ENCODE peak calls at places on chromosomes 7 and 10, in nine cellular contexts. I is sigmoid colon, C is body of pancreas, N is K562, O is HCT116, A is A549, Z is spleen, D is prostate gland, K is thyroid gland. V is an unnamed sample.

GRCh38 chr7:91517408-91517807 is 253.2 kb downstream of the FZD1 start:
- DNase-seq in I (no peak), C (no peak), N (no peak), O (no peak), A (no peak), Z (no peak), D (no peak), K (no peak), V (no peak)

GRCh38 chr7:36563706-36564325 is 160.5 kb downstream of the AOAH start:
- DNase-seq in I (no peak), C (no peak), N (no peak), O (no peak), A (no peak), Z (no peak), D (no peak), K (no peak), V (no peak)

GRCh38 chr7:143074141-143074540 is 22.0 kb downstream of the OR6V1 start:
- DNase-seq in I (no peak), C (no peak), N (no peak), O (no peak), A (no peak), Z (no peak), D (no peak), K (no peak), V (no peak)

GRCh38 chr10:60494774-60495173 is 105.1 kb upstream of the ANK3 start:
- DNase-seq in I (no peak), C (no peak), N (no peak), O (no peak), A (no peak), Z (no peak), D (no peak), K (no peak), V (no peak)

GRCh38 chr7:138726288-138726687 is 25.1 kb upstream of the SVOPL start:
- DNase-seq in I (no peak), C (no peak), N (peak), O (no peak), A (peak), Z (no peak), D (no peak), K (no peak), V (no peak)

GRCh38 chr7:70523626-70524351 is 608.2 kb upstream of the GALNT17 start:
- DNase-seq in I (no peak), C (no peak), N (no peak), O (no peak), A (no peak), Z (no peak), D (no peak), K (no peak), V (no peak)

GRCh38 chr7:97506728-97507127 is 225.2 kb upstream of the TAC1 start:
- DNase-seq in I (no peak), C (no peak), N (no peak), O (no peak), A (no peak), Z (no peak), D (no peak), K (no peak), V (no peak)

GRCh38 chr10:131312261-131312801 is 810 bp upstream of the TCERG1L start:
- DNase-seq in I (no peak), C (peak), N (no peak), O (no peak), A (no peak), Z (peak), D (no peak), K (peak), V (no peak)

GRCh38 chr7:55187701-55188491 is 169.1 kb downstream of the EGFR start:
- DNase-seq in I (peak), C (no peak), N (no peak), O (no peak), A (no peak), Z (no peak), D (no peak), K (no peak), V (peak)

GRCh38 chr10:100562806-100563293 is 27.1 kb downstream of the HIF1AN start:
- DNase-seq in I (no peak), C (peak), N (peak), O (no peak), A (peak), Z (no peak), D (no peak), K (no peak), V (no peak)
- TF ChIP-seq CTCF in I (no peak), C (peak), N (peak), O (peak), A (peak), Z (no peak), D (no peak), K (no peak), V (no peak)

DNA sequence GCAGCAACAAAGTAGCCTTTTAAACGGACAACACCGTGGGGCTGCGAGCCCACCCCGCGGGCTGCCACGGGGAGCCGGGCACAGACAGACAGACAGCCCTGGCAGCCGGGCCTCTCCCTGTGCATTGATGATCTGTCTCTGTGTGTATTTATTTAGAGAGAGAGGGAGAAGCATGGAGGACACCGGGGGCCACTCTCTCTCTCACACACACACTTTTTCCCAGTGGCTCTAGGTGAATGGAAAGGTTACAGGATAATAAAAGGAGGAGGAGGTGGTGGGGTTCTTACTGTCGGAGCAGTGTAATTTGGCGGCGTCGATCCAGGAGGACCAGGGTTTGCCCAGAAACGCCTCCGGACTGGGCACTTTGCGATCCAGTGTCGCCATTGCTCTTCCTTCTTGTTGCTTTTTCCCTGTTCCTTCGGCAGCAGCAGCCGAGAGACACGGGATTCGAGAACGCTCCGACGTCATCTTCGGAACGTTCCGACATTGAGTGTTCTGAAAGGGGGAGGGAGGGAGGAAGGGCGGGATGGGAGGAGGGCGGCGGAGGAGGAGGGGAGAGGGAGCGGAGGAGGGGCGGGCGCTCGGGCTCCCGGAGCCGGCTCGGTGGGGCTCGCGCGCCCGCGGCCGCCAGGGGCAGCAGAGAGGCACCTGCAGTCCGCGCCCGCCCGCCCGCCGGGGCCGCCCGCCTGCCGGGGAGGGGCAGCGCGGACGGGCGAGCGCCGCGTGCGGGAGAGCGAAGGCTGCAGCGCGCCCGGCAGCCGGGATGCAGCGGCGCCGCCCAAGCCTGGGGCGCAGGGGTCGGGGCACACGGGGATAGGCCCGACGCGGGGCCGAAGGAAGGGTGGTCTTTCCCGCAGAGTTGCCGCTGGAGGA is at the start of gene ATXN7L1:
- DNase-seq in I (peak), C (peak), N (peak), O (peak), A (peak), Z (peak), D (peak), K (peak), V (peak)
- TF ChIP-seq POLR2A in I (peak), C (peak), N (peak), O (peak), A (peak), Z (no peak), D (peak), K (peak), V (peak)

DNA sequence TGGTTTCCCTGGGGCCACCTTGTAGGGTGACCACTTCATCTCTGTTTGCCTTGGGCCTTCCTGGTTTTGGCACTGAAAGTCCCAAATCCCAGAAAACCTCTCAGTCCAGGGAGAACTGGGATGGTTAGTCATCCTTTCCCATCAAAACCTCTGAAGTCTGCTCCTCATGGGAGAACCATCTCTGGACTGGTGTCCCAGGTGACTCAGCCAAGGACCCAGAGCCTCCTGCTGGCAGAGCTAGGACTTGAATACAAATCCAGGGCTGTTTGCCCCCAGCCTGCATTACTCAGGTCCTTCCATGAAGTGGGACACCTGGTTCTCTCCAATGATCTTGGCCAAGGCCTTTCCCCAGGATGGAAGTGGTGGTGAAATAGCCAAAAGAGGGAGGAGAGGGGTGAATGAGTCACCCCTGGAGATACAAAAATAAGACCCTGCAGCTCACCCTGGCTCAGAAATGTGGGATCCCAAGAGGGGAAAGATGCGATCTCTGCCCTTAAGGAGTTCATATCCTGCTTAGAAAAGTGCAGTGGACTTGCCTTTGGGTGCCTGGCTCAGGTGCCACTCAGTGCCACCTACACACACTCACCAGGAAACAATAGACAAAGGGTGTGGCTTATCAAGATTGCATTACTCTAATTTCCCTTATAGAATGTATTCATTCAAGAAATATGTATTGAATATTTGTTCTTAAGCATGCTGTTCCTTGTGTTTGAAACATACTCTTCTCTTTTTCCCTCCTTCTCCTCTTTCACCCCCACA is 22.0 kb downstream of the ADRA2A start:
- DNase-seq in I (no peak), C (no peak), N (peak), O (peak), A (no peak), Z (no peak), D (no peak), K (no peak), V (no peak)
- TF ChIP-seq CTCF in I (no peak), C (peak), N (peak), O (peak), A (no peak), Z (no peak), D (no peak), K (no peak), V (no peak)

GRCh38 chr10:100986623-100986951 is 710 bp downstream of the MRPL43 start:
- DNase-seq in I (peak), C (no peak), N (peak), O (no peak), A (no peak), Z (no peak), D (no peak), K (no peak), V (no peak)

GRCh38 chr10:100985336-100985735 is 2.0 kb downstream of the MRPL43 start:
- DNase-seq in I (no peak), C (peak), N (peak), O (no peak), A (no peak), Z (peak), D (no peak), K (no peak), V (no peak)

GRCh38 chr10:100988166-100988565 is 823 bp downstream of the TWNK start:
- DNase-seq in I (no peak), C (no peak), N (no peak), O (no peak), A (no peak), Z (peak), D (no peak), K (no peak), V (no peak)

GRCh38 chr10:100987685-100988049 is 324 bp downstream of the TWNK start:
- DNase-seq in I (no peak), C (no peak), N (no peak), O (no peak), A (no peak), Z (no peak), D (no peak), K (no peak), V (no peak)

DNA sequence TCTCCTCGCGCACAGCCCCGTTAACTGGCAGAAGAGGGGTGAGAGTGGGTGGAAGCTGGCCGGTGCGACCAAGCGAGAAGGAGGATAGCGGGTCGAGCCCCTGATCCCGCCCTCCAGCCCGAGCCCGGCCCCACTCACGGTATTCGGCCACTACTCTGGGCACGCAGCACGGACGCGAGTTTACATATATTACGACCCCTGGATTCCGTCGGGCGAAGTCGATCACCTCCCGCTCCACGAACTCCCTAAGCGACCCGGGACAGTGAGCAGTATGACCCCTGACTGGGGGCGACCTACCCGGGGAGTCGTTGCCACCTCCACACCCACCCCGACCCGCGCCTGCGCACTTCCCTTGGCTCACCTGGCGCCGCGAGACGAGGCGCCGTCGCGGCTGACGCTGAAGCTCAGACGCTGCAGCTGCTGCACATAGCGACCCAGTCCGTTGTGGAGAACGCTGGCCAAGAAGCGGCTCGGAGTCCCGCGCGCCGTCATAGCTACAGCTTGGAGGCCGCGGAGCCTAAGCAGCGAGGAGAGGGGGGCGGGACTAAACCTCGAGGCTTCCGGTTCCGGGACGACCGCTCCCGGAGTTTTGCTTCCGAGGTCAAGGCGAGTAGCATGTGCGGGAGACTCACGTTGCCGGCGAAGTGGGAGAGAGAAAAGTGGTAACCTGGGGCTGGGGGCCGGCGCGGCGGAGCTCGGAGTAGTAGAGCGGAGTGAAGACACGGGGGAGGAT is at the start of the genes MRPL43 and TWNK:
- DNase-seq in I (peak), C (peak), N (peak), O (peak), A (peak), Z (peak), D (peak), K (peak), V (peak)
- TF ChIP-seq POLR2A in I (peak), C (peak), N (peak), O (peak), A (peak), Z (no peak), D (peak), K (peak), V (peak)

GRCh38 chr7:98837632-98837972 is 32.2 kb downstream of the TMEM130 start:
- DNase-seq in I (no peak), C (no peak), N (no peak), O (no peak), A (no peak), Z (no peak), D (no peak), K (no peak), V (no peak)
- TF ChIP-seq CTCF in I (no peak), C (no peak), N (no peak), O (no peak), A (no peak), Z (no peak), D (no peak), K (no peak), V (no peak)

V was measured in heart left ventricle.